ENCODE peak calls at places on chromosomes 11 and 22, in ten cellular contexts. N, P, M, U, Q, Z, W, S, Y and G are unnamed samples.

GRCh38 chr11:118283756-118284350 is 19.8 kb upstream of the MPZL2 start:
- DNase-seq in M (no peak), U (no peak), P (no peak), Z (no peak), Q (no peak), Y (no peak), N (no peak), W (no peak), S (no peak), G (no peak)

GRCh38 chr11:130037058-130037457 is 32.6 kb upstream of the APLP2 start:
- DNase-seq in S (no peak), P (peak; percentile 58), N (no peak), W (peak; percentile 75), Z (no peak), U (no peak), M (no peak), Q (no peak), Y (no peak), G (peak; percentile 66)

GRCh38 chr22:42229455-42230149 is 40.9 kb downstream of the TCF20 start:
- DNase-seq in W (no peak), Y (no peak), U (no peak), Q (no peak), Z (no peak), N (no peak), S (no peak), P (no peak), M (no peak), G (no peak)

GRCh38 chr11:18408558-18409242 is 3.4 kb upstream of the LDHC start:
- DNase-seq in Y (no peak), U (no peak), N (no peak), M (no peak), S (no peak), Z (no peak), P (no peak), W (no peak), Q (no peak), G (no peak)

GRCh38 chr11:15199693-15200092 is 85.0 kb downstream of the INSC start:
- DNase-seq in U (no peak), S (no peak), N (no peak), W (peak; percentile 45), P (peak; percentile 11), M (no peak), Z (no peak), Y (peak; percentile 37), Q (peak; percentile 51), G (peak; percentile 6)

GRCh38 chr11:61453702-61454101 is 23.8 kb downstream of the SDHAF2 start:
- DNase-seq in M (no peak), S (no peak), Z (no peak), U (no peak), N (no peak), P (no peak), Q (no peak), Y (no peak), W (no peak), G (no peak)

GRCh38 chr11:44575288-44575672 is 9.8 kb downstream of the CD82 start:
- DNase-seq in N (no peak), S (peak; percentile 43), U (no peak), Q (no peak), Y (no peak), P (no peak), Z (no peak), M (no peak), W (peak; percentile 58), G (peak; percentile 60)

GRCh38 chr11:31913985-31914384 is 102.9 kb upstream of the PAX6 start:
- DNase-seq in Z (no peak), Y (no peak), Q (no peak), S (no peak), N (no peak), W (no peak), M (no peak), U (no peak), P (no peak), G (no peak)

GRCh38 chr11:1572200-1573076 is at the start of gene DUSP8:
- DNase-seq in P (peak; percentile 95), M (peak; percentile 98), Y (peak; percentile 75), Z (peak; percentile 92), Q (peak; percentile 79), U (peak; percentile 87), N (peak; percentile 69), W (peak; percentile 70), S (no peak), G (peak; percentile 97)

GRCh38 chr11:21927628-21928027 is 265.3 kb upstream of the ANO5 start:
- DNase-seq in S (no peak), W (no peak), U (no peak), Q (no peak), Z (no peak), P (no peak), M (no peak), N (no peak), Y (no peak), G (no peak)

GRCh38 chr22:17706451-17706900 is 67.8 kb downstream of the BID start:
- DNase-seq in Q (no peak), S (peak; percentile 83), M (peak; percentile 25), Z (peak; percentile 29), Y (peak; percentile 82), W (peak; percentile 92), P (peak; percentile 77), U (no peak), N (peak; percentile 35), G (peak; percentile 49)

GRCh38 chr22:21816787-21817496 is 50.5 kb downstream of the MAPK1 start:
- DNase-seq in U (no peak), M (no peak), W (peak; percentile 91), S (peak; percentile 84), P (no peak), Y (no peak), Q (no peak), Z (no peak), N (no peak), G (peak; percentile 54)

GRCh38 chr22:19567383-19568009 is 43.3 kb upstream of the CLDN5 start:
- DNase-seq in S (no peak), M (no peak), W (no peak), Y (no peak), P (no peak), U (no peak), Z (no peak), Q (no peak), N (no peak), G (no peak)

GRCh38 chr11:72036687-72037086 is 38.0 kb downstream of the IL18BP start:
- DNase-seq in S (no peak), Q (no peak), P (no peak), N (no peak), Y (no peak), M (no peak), Z (no peak), U (no peak), W (no peak), G (no peak)

GRCh38 chr22:37154925-37155712 is 5.4 kb upstream of the IL2RB start:
- DNase-seq in Y (no peak), Z (no peak), W (no peak), N (peak; percentile 37), U (no peak), Q (no peak), P (no peak), M (no peak), S (no peak), G (no peak)

GRCh38 chr11:126310229-126310991 is 6.5 kb downstream of the DCPS start:
- DNase-seq in S (no peak), U (peak; percentile 36), W (peak; percentile 55), M (peak; percentile 61), Y (peak; percentile 64), N (peak; percentile 88), P (peak; percentile 55), Q (peak; percentile 70), Z (peak; percentile 80), G (peak; percentile 49)

GRCh38 chr22:47197735-47198500 is 435.5 kb downstream of the TBC1D22A start:
- DNase-seq in M (no peak), Z (no peak), Y (peak; percentile 40), U (no peak), S (no peak), N (no peak), Q (no peak), W (no peak), P (no peak), G (no peak)

GRCh38 chr11:58928691-58929090 is 10.6 kb upstream of the GLYATL1 start:
- DNase-seq in Z (no peak), N (no peak), U (no peak), S (no peak), Y (no peak), M (no peak), Q (no peak), P (no peak), W (no peak), G (no peak)

GRCh38 chr22:36277482-36278291 is 24.8 kb downstream of the APOL1 start:
- DNase-seq in M (peak; percentile 44), N (peak; percentile 79), P (peak; percentile 61), S (no peak), U (peak; percentile 25), Y (peak; percentile 69), Z (peak; percentile 60), W (peak; percentile 55), Q (peak; percentile 37), G (no peak)

GRCh38 chr11:256952-257737 is 20.4 kb downstream of the PSMD13 start:
- DNase-seq in S (no peak), W (no peak), N (no peak), M (no peak), P (no peak), Y (no peak), Q (no peak), Z (no peak), U (no peak), G (no peak)

GRCh38 chr11:106398396-106399074 is 321.1 kb downstream of the AASDHPPT start:
- DNase-seq in Q (no peak), S (no peak), U (no peak), M (no peak), W (peak; percentile 42), Z (no peak), Y (peak; percentile 40), P (peak; percentile 1), N (no peak), G (no peak)

GRCh38 chr11:45993438-45994064 is 71.1 kb downstream of the LARGE2 start:
- DNase-seq in W (no peak), Y (no peak), N (peak; percentile 6), P (no peak), S (no peak), M (peak; percentile 17), Z (peak; percentile 68), Q (no peak), U (no peak), G (no peak)

GRCh38 chr22:49450521-49450920 is 377.2 kb downstream of the BRD1 start:
- DNase-seq in Y (no peak), N (peak; percentile 84), U (no peak), Z (no peak), Q (no peak), M (no peak), S (no peak), W (no peak), P (no peak), G (no peak)

GRCh38 chr11:1401656-1402221 is 12.0 kb downstream of the BRSK2 start:
- DNase-seq in U (no peak), P (peak; percentile 28), W (peak; percentile 13), M (peak; percentile 82), S (no peak), Y (no peak), N (peak; percentile 89), Q (no peak), Z (peak; percentile 71), G (peak; percentile 65)

GRCh38 chr22:50001388-50002231 is 11.0 kb downstream of the IL17REL start:
- DNase-seq in P (no peak), W (no peak), Q (no peak), N (peak; percentile 32), M (no peak), S (no peak), Y (no peak), Z (no peak), U (no peak), G (no peak)